ENCODE peak calls at places on chromosomes 16 and 17, in five cellular contexts. D is AG04450, B is sciatic nerve, Q is kidney glomerular epithelial cell, O is EH. E is an unnamed sample.

GRCh38 chr17:65346166-65346565 is 209.0 kb downstream of the RGS9 start:
- DNase-seq in D (no peak), B (no peak), Q (no peak), O (peak; percentile 34), E (no peak)

GRCh38 chr16:86512860-86513470 is 2.6 kb downstream of the FOXF1 start:
- DNase-seq in D (no peak), B (no peak), Q (no peak), O (no peak), E (no peak)

GRCh38 chr17:15740570-15741120 is 8.6 kb downstream of the TBC1D26 start:
- DNase-seq in D (no peak), B (no peak), Q (no peak), O (no peak), E (no peak)

GRCh38 chr17:2996208-2996855 is 67.1 kb downstream of the OR1D5 start:
- DNase-seq in D (no peak), B (no peak), Q (no peak), O (peak; percentile 64), E (no peak)

GRCh38 chr16:66344533-66345145 is 21.9 kb upstream of the CDH5 start:
- DNase-seq in D (no peak), B (no peak), Q (peak; percentile 56), O (peak; percentile 49), E (no peak)

GRCh38 chr16:66502020-66502913 is 47.7 kb downstream of the TK2 start:
- DNase-seq in D (no peak), B (peak; percentile 85), Q (no peak), O (peak; percentile 79), E (no peak)

GRCh38 chr16:49574826-49575225 is 201.2 kb downstream of the C16orf78 start:
- DNase-seq in D (no peak), B (no peak), Q (no peak), O (no peak), E (no peak)

GRCh38 chr16:56888806-56889205 is 23.8 kb downstream of the SLC12A3 start:
- DNase-seq in D (no peak), B (no peak), Q (no peak), O (no peak), E (no peak)

GRCh38 chr16:61684566-61684965 is 351.7 kb downstream of the CDH8 start:
- DNase-seq in D (no peak), B (no peak), Q (no peak), O (no peak), E (no peak)

GRCh38 chr17:57723427-57724037 is 21.6 kb downstream of the CCDC182 start:
- DNase-seq in D (no peak), B (peak; percentile 32), Q (peak; percentile 72), O (no peak), E (peak; percentile 79)

GRCh38 chr17:77425791-77426641 is 285.2 kb downstream of the SEC14L1 start:
- DNase-seq in D (peak; percentile 67), B (no peak), Q (peak; percentile 73), O (peak; percentile 75), E (no peak)

GRCh38 chr16:77599793-77600415 is 122.4 kb upstream of the NUDT7 start:
- DNase-seq in D (no peak), B (no peak), Q (peak; percentile 47), O (peak; percentile 22), E (no peak)

GRCh38 chr17:31329221-31329620 is 7.8 kb upstream of the EVI2A start:
- DNase-seq in D (no peak), B (no peak), Q (no peak), O (peak; percentile 50), E (no peak)

GRCh38 chr17:82065638-82066303 is at the start of gene DUS1L:
- DNase-seq in D (no peak), B (peak; percentile 84), Q (no peak), O (peak; percentile 48), E (no peak)

GRCh38 chr16:66478733-66479511 is 51.8 kb downstream of the BEAN1 start:
- DNase-seq in D (no peak), B (peak; percentile 88), Q (peak; percentile 35), O (peak; percentile 73), E (no peak)

GRCh38 chr16:13316008-13316407 is 414.6 kb downstream of the SHISA9 start:
- DNase-seq in D (no peak), B (no peak), Q (peak; percentile 82), O (no peak), E (peak; percentile 79)

GRCh38 chr17:70796757-70797156 is 627.4 kb downstream of the KCNJ2 start:
- DNase-seq in D (no peak), B (no peak), Q (no peak), O (no peak), E (no peak)

GRCh38 chr16:89313583-89313982 is 96.1 kb downstream of the ZNF778 start:
- DNase-seq in D (no peak), B (no peak), Q (no peak), O (no peak), E (no peak)

GRCh38 chr17:34586346-34586846 is 7.0 kb downstream of the TMEM132E start:
- DNase-seq in D (no peak), B (no peak), Q (no peak), O (no peak), E (no peak)

GRCh38 chr16:19109288-19109664 is 4.5 kb upstream of the ITPRIPL2 start:
- DNase-seq in D (no peak), B (no peak), Q (no peak), O (no peak), E (no peak)

GRCh38 chr16:54430491-54431030 is 144.0 kb upstream of the IRX3 start:
- DNase-seq in D (no peak), B (no peak), Q (no peak), O (peak; percentile 93), E (no peak)